ENCODE peak calls at places on chromosomes 6 and 20, in nine cellular contexts. N is lower lobe of right lung; T is left ventricle myocardium superior; Y is RWPE2; J is activated T-cell treated with anti-CD3 and anti-CD28 coated beads, Interleukin-2, amount 50 U/mL, for 4 hours; C is Right ventricle myocardium inferior; G is upper lobe of right lung; W is B cell; K is activated B cell treated with CpG ODN at 0.5 μM for 24 hours. B is an unnamed sample.

GRCh38 chr6:118932421-118932820 is 2.5 kb downstream of the MCM9 start:
- ATAC-seq in W (no peak), Y (no peak), K (no peak), G (no peak), C (no peak), N (no peak), J (no peak), T (no peak), B (no peak)

GRCh38 chr6:43276180-43277082 is 21.6 kb upstream of the SLC22A7 start:
- ATAC-seq in T (no peak), K (peak; percentile 59), J (peak; percentile 53), C (no peak), G (no peak), Y (no peak), W (peak; percentile 37), N (no peak), B (no peak)

GRCh38 chr6:47319382-47319781 is 9.7 kb upstream of the TNFRSF21 start:
- ATAC-seq in J (no peak), Y (no peak), N (no peak), W (no peak), T (no peak), C (no peak), K (no peak), G (no peak), B (no peak)

GRCh38 chr6:167350322-167350721 is 25.4 kb downstream of the TTLL2 start:
- ATAC-seq in Y (no peak), W (no peak), T (peak; percentile 64), N (peak; percentile 51), C (peak; percentile 20), J (no peak), G (peak; percentile 27), K (no peak), B (no peak)

GRCh38 chr6:36688534-36689075 is 9.0 kb upstream of the RAB44 start:
- ATAC-seq in J (no peak), G (no peak), C (no peak), K (no peak), W (no peak), Y (peak; percentile 15), N (no peak), T (no peak), B (no peak)

GRCh38 chr6:484086-484728 is 92.7 kb downstream of the IRF4 start:
- ATAC-seq in J (peak; percentile 91), Y (no peak), C (no peak), G (no peak), N (no peak), K (peak; percentile 7), W (no peak), T (no peak), B (no peak)

GRCh38 chr20:324177-325042 is 942 bp upstream of the SOX12 start:
- ATAC-seq in Y (peak; percentile 54), J (peak; percentile 70), C (peak; percentile 79), K (peak; percentile 63), W (peak; percentile 57), G (peak; percentile 86), N (peak; percentile 91), T (peak; percentile 79), B (peak; percentile 75)

GRCh38 chr20:47603260-47603659 is 101.6 kb downstream of the NCOA3 start:
- ATAC-seq in W (no peak), G (no peak), Y (no peak), N (no peak), C (peak; percentile 34), T (no peak), K (no peak), J (no peak), B (no peak)

GRCh38 chr6:154537942-154538341 is 27.5 kb upstream of the CNKSR3 start:
- ATAC-seq in K (no peak), G (no peak), T (no peak), N (no peak), W (no peak), J (no peak), C (no peak), Y (no peak), B (no peak)

GRCh38 chr6:94065707-94066337 is 646.5 kb upstream of the EPHA7 start:
- ATAC-seq in G (no peak), N (no peak), J (no peak), C (no peak), Y (no peak), T (no peak), K (no peak), W (no peak), B (no peak)

GRCh38 chr6:81383472-81383871 is 369.0 kb downstream of the TENT5A start:
- ATAC-seq in Y (no peak), C (no peak), W (no peak), K (no peak), J (no peak), N (no peak), G (no peak), T (no peak), B (no peak)

B was measured in gastroesophageal sphincter.